ENCODE peak calls at places on chromosomes 7 and 10, in five cellular contexts. T, N, Q, V and F are unnamed samples.

GRCh38 chr7:152674860-152675760 is 831 bp downstream of the XRCC2 start:
- DNase-seq in T (peak), Q (peak), N (no peak), V (peak), F (no peak)

GRCh38 chr10:21230219-21230618 is 295.3 kb downstream of the SKIDA1 start:
- DNase-seq in T (no peak), Q (no peak), V (no peak), N (no peak), F (no peak)

GRCh38 chr7:138000081-138000701 is 1.7 kb downstream of the CREB3L2 start:
- DNase-seq in V (peak), N (no peak), T (no peak), Q (no peak), F (no peak)

GRCh38 chr10:72259491-72260214 is 14.1 kb upstream of the DDIT4 start:
- DNase-seq in N (no peak), V (peak), T (no peak), Q (no peak), F (no peak)

GRCh38 chr7:33666526-33666925 is 238.8 kb upstream of the BMPER start:
- DNase-seq in T (no peak), Q (no peak), N (no peak), V (peak), F (no peak)

GRCh38 chr7:4162845-4163564 is 519.1 kb upstream of the FOXK1 start:
- DNase-seq in V (no peak), Q (no peak), N (no peak), T (no peak), F (no peak)

GRCh38 chr10:103433858-103434257 is 18.3 kb downstream of the CALHM2 start:
- DNase-seq in N (no peak), T (no peak), V (no peak), Q (no peak), F (no peak)

GRCh38 chr7:34523233-34523918 is 134.6 kb upstream of the NPSR1 start:
- DNase-seq in N (no peak), T (no peak), V (peak), Q (no peak), F (no peak)

GRCh38 chr10:124299726-124300125 is 119.0 kb downstream of the OAT start:
- DNase-seq in N (no peak), Q (no peak), T (peak), V (no peak), F (no peak)

GRCh38 chr10:45421231-45422097 is 47.4 kb downstream of the ALOX5 start:
- DNase-seq in V (no peak), Q (no peak), T (peak), N (no peak), F (no peak)

GRCh38 chr7:4006687-4007086 is 675.4 kb upstream of the FOXK1 start:
- DNase-seq in T (no peak), Q (peak), V (peak), N (no peak), F (no peak)

GRCh38 chr10:62626817-62627216 is 177.7 kb upstream of the ADO start:
- DNase-seq in N (no peak), V (peak), T (no peak), Q (no peak), F (no peak)

GRCh38 chr7:51186531-51186930 is 130.1 kb downstream of the COBL start:
- DNase-seq in T (no peak), Q (no peak), V (no peak), N (no peak), F (no peak)

GRCh38 chr7:3134715-3135114 is 91.0 kb upstream of the CARD11 start:
- DNase-seq in N (no peak), Q (no peak), T (peak), V (peak), F (no peak)

GRCh38 chr10:78203915-78204818 is 170.5 kb downstream of the RPS24 start:
- DNase-seq in Q (peak), T (no peak), V (peak), N (no peak), F (no peak)

GRCh38 chr10:35270100-35270499 is 66.2 kb upstream of the CCNY start:
- DNase-seq in T (no peak), N (no peak), Q (no peak), V (peak), F (no peak)

GRCh38 chr7:78649976-78650375 is 803.5 kb downstream of the MAGI2 start:
- DNase-seq in Q (no peak), V (peak), T (no peak), N (no peak), F (no peak)

GRCh38 chr7:106059556-106059955 is 52.6 kb downstream of the SYPL1 start:
- DNase-seq in V (no peak), T (no peak), N (no peak), Q (no peak), F (no peak)

GRCh38 chr10:85105614-85106013 is 777.2 kb downstream of the CCSER2 start:
- DNase-seq in Q (no peak), N (no peak), V (no peak), T (no peak), F (no peak)

GRCh38 chr7:68424643-68425297 is 1173.5 kb upstream of the AUTS2 start:
- DNase-seq in T (no peak), Q (no peak), V (no peak), N (no peak), F (no peak)

GRCh38 chr10:71695502-71696476 is 23.8 kb downstream of the C10orf105 start:
- DNase-seq in N (no peak), T (no peak), V (no peak), Q (no peak), F (no peak)

GRCh38 chr10:13201132-13201531 is 33.0 kb downstream of the UCMA start:
- DNase-seq in V (peak), T (no peak), N (no peak), Q (no peak), F (no peak)

GRCh38 chr10:72084094-72084459 is 4.3 kb downstream of the SPOCK2 start:
- DNase-seq in T (peak), N (peak), V (no peak), Q (no peak), F (no peak)

GRCh38 chr10:133076274-133077038 is 11.3 kb upstream of the ADGRA1 start:
- DNase-seq in Q (no peak), T (no peak), N (no peak), V (no peak), F (no peak)

GRCh38 chr10:34078798-34079470 is 736.2 kb downstream of the PARD3 start:
- DNase-seq in Q (no peak), T (no peak), N (no peak), V (peak), F (no peak)